ENCODE peak calls at places on chromosome 16, in seven cellular contexts. P is AG04450, I is neural progenitor cell, X is mammary epithelial cell, B is GM13977, D is glutamatergic neuron, H is astrocyte of the cerebellum. T is an unnamed sample.

GRCh38 chr16:11162571-11163268 is 93.3 kb downstream of the SOCS1 start:
- DNase-seq in X (no peak), B (no peak), H (no peak), D (no peak), I (no peak), P (no peak), T (no peak)

GRCh38 chr16:2273931-2274330 is 6.0 kb upstream of the RNPS1 start:
- DNase-seq in H (no peak), B (no peak), P (no peak), X (no peak), D (no peak), I (no peak), T (no peak)

GRCh38 chr16:59993101-59993500 is 1259.0 kb upstream of the GOT2 start:
- DNase-seq in P (no peak), B (no peak), D (no peak), H (no peak), X (no peak), I (no peak), T (no peak)

GRCh38 chr16:48101069-48101674 is 54.6 kb downstream of the ABCC12 start:
- DNase-seq in I (no peak), X (peak), H (peak), D (no peak), B (peak), P (no peak), T (peak)

GRCh38 chr16:20364051-20364450 is 11.5 kb upstream of the UMOD start:
- DNase-seq in I (no peak), X (no peak), H (no peak), D (no peak), P (no peak), B (no peak), T (no peak)

GRCh38 chr16:81432899-81433560 is 11.6 kb upstream of the CMIP start:
- DNase-seq in X (no peak), D (peak), I (no peak), B (no peak), P (no peak), H (no peak), T (no peak)

GRCh38 chr16:56611281-56611833 is 3.0 kb downstream of the MT2A start:
- DNase-seq in D (no peak), H (no peak), P (no peak), B (no peak), X (no peak), I (no peak), T (no peak)

GRCh38 chr16:89842471-89843408 is 14.5 kb downstream of the SPIRE2 start:
- DNase-seq in D (no peak), B (no peak), I (no peak), P (peak), X (peak), H (peak), T (no peak)

GRCh38 chr16:71352466-71352865 is 6.1 kb upstream of the CALB2 start:
- DNase-seq in I (no peak), P (no peak), B (no peak), D (no peak), X (no peak), H (no peak), T (no peak)

GRCh38 chr16:30005341-30006094 is 5.3 kb downstream of the DOC2A start:
- DNase-seq in P (no peak), D (peak), X (no peak), B (peak), I (peak), H (no peak), T (peak)

GRCh38 chr16:15970743-15971434 is 21.5 kb downstream of the ABCC1 start:
- DNase-seq in D (peak), X (no peak), H (no peak), B (no peak), I (no peak), P (no peak), T (no peak)

GRCh38 chr16:71658771-71659170 is 32.8 kb downstream of the MARVELD3 start:
- DNase-seq in P (no peak), I (no peak), X (no peak), D (no peak), H (no peak), B (no peak), T (no peak)

GRCh38 chr16:57401943-57402640 is 2.5 kb upstream of the CCL17 start:
- DNase-seq in B (no peak), P (no peak), X (no peak), D (no peak), I (no peak), H (no peak), T (no peak)

DNA sequence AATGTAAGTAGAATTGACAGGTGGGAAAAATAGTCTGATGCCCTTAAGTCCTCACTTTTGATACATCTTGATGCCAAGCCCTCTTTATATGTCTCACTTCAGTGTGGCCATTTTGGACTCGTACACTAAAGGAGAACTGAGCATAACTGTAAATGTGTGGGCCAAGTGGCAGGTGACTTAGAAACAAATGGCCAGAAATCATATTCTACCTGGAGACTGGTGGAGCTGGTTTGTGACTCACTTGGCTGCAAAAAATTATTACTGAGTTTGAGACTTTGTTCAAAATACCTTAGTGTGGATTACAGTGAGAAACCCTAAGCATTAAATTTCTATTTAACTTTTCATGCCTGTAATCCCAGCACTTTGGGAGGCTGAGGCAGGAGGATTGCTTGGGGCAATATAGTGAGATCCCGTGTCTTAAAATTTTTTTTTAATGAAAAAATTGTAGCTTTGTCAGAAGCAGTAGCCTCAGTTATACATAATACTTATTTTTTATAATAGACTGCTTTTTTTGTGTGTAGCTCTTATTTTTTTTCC is 5.0 kb downstream of the HAPSTR1 start:
- DNase-seq in B (no peak), I (no peak), X (peak), D (no peak), P (no peak), H (no peak), T (no peak)
- TF ChIP-seq CTCF in B (no peak), I (no peak), X (no peak), D (no peak), P (no peak), H (no peak), T (no peak)

DNA sequence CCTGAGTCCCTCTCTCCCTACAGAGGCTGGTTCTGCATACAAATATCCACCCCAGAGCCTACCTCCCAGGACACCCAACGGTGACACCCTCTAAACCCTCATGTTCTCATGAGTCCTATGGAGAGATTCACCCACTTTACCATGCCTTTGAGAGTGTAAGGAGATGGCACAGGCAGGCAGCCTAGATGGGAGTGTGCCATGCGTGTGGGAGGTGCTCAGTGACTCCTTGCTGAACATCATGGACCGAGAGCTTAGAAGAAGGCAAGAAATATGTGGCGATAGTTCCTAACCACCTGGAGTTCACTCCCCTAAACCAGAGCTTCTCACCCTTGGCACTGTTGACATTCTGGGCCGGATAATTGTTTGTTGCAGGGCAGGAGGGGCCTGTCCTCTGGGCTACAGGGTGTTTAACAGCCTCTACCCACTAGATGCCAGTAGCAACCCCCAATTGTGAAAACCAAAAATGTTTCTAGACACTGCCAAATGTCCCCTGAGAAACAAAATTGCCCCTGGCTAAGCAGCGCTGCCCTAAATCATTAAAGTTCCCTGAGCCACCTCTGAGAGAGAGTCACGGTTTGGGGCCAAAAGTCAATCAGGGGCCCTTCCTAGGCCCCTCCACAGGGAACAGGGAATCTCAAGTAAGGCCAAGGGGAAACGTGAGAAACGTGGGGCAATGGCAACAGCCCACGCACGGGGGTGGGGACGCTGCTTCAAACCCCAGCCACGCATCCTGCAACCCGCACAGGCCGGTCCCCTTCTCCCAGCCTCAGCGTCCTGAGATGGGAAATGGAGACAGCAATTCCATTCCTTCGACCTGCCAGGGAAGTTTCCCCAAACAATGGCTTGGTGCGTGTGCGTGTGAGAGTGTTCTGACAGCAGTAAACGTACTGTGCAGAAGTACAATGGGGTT is 66.8 kb downstream of the C16orf78 start:
- DNase-seq in I (peak), B (no peak), P (no peak), X (no peak), D (peak), H (no peak), T (no peak)
- TF ChIP-seq CTCF in I (peak), B (no peak), P (no peak), X (no peak), D (no peak), H (peak), T (no peak)

DNA sequence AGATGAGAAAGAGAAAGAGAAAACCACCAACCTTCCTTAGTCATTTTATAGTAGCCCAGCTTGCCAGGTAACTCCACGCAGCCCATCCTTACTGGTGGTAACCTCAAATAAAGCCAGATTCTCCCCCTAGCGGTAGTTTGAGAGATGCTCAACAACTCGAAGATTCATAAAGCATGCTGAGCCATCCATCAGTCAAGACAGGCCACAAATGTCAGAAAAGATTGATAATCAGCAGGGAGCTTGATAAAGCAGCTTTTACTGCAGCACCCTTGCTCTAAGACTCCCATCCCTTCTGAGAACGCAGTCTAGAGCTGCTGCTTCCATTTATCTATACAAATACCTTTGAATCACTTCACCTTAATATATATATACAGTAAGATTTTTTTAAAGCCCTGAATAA is 451.5 kb upstream of the HSBP1 start:
- DNase-seq in B (peak), X (peak), H (peak), I (peak), D (no peak), P (peak), T (peak)
- TF ChIP-seq CTCF in B (peak), X (peak), H (peak), I (peak), D (peak), P (peak), T (peak)

GRCh38 chr16:8880839-8881510 is 1.2 kb upstream of the LITAFD start:
- DNase-seq in H (no peak), I (no peak), X (no peak), P (no peak), D (no peak), B (no peak), T (no peak)
- TF ChIP-seq CTCF in H (no peak), I (no peak), X (no peak), P (no peak), D (no peak), B (no peak), T (no peak)